ENCODE peak calls at places on chromosomes 11 and 22, in ten cellular contexts. Y is body of pancreas; R is GM20000; A is H9; B is sigmoid colon; M is coronary artery; Z is thoracic aorta; G is cardiac muscle cell; V is CD4-positive, alpha-beta T cell; E is AG10803. T is an unnamed sample.

GRCh38 chr22:37710675-37711074 is 13.8 kb downstream of the TRIOBP start:
- DNase-seq in Y (no peak), R (peak), A (no peak), B (no peak), M (no peak), Z (no peak), G (no peak), V (no peak), E (no peak), T (no peak)

GRCh38 chr22:49968313-49968830 is 7.8 kb downstream of the PIM3 start:
- DNase-seq in Y (no peak), R (no peak), A (peak), B (no peak), M (peak), Z (peak), G (no peak), V (no peak), E (no peak), T (no peak)

GRCh38 chr11:2390871-2391662 is 9.5 kb upstream of the TSSC4 start:
- DNase-seq in Y (no peak), R (no peak), A (peak), B (peak), M (no peak), Z (no peak), G (peak), V (no peak), E (peak), T (no peak)

GRCh38 chr22:42287174-42287890 is 16.9 kb upstream of the TCF20 start:
- DNase-seq in Y (no peak), R (no peak), A (no peak), B (no peak), M (no peak), Z (no peak), G (no peak), V (no peak), E (no peak), T (no peak)

GRCh38 chr22:26045051-26045450 is 124.2 kb upstream of the SEZ6L start:
- DNase-seq in Y (peak), R (no peak), A (no peak), B (no peak), M (no peak), Z (no peak), G (no peak), V (no peak), E (no peak), T (no peak)

GRCh38 chr11:122046846-122047245 is 69.2 kb downstream of the BLID start:
- DNase-seq in Y (no peak), R (no peak), A (no peak), B (no peak), M (peak), Z (no peak), G (peak), V (no peak), E (peak), T (no peak)

GRCh38 chr22:45429424-45429823 is 15.9 kb downstream of the RIBC2 start:
- DNase-seq in Y (no peak), R (no peak), A (no peak), B (peak), M (peak), Z (no peak), G (no peak), V (no peak), E (no peak), T (no peak)

GRCh38 chr11:112037527-112037926 is 12.3 kb downstream of the DLAT start:
- DNase-seq in Y (no peak), R (no peak), A (no peak), B (no peak), M (no peak), Z (no peak), G (no peak), V (no peak), E (no peak), T (no peak)

GRCh38 chr11:120929664-120930154 is 94.2 kb upstream of the TBCEL start:
- DNase-seq in Y (peak), R (peak), A (peak), B (no peak), M (no peak), Z (no peak), G (peak), V (no peak), E (peak), T (peak)

GRCh38 chr11:123762422-123762821 is 8.1 kb upstream of the OR6X1 start:
- DNase-seq in Y (no peak), R (no peak), A (no peak), B (no peak), M (no peak), Z (no peak), G (no peak), V (no peak), E (no peak), T (no peak)

GRCh38 chr11:133865466-133865865 is 20.2 kb upstream of the SPATA19 start:
- DNase-seq in Y (no peak), R (no peak), A (no peak), B (no peak), M (no peak), Z (no peak), G (no peak), V (no peak), E (no peak), T (no peak)

GRCh38 chr22:24088796-24089195 is 77.7 kb downstream of the CABIN1 start:
- DNase-seq in Y (no peak), R (no peak), A (no peak), B (peak), M (peak), Z (no peak), G (no peak), V (no peak), E (peak), T (no peak)

GRCh38 chr11:114195981-114196731 is 100.0 kb upstream of the NNMT start:
- DNase-seq in Y (peak), R (peak), A (no peak), B (no peak), M (no peak), Z (no peak), G (no peak), V (no peak), E (no peak), T (no peak)

DNA sequence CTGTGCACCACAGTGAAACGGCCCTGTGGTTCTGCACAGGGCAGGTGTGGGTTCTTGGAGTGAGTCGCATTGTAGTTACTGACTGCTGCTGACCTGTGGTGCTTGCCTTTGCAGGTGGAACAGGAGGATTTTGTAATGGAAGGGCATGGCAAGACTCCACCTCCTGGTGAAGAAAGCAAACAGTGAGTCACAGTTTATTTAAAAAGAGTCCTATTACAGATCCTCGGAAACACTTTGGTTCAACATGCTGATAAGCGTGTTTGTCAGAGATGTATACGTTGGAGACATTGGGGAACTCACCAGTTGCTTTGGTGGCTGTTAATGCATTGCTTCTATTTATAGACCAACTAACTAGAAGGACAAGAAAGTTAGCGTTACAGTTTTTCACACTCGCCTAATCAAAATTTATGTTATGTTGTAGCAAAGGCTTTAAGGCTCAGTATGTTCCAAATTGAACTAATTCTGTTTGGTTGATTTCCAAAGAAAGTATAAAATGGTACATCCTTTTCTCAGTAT is 21.7 kb upstream of the TNRC6B start:
- DNase-seq in Y (peak), R (no peak), A (peak), B (no peak), M (no peak), Z (no peak), G (peak), V (no peak), E (no peak), T (peak)
- TF ChIP-seq CTCF in Y (peak), R (no peak), A (peak), B (no peak), M (no peak), Z (peak), G (peak), V (no peak), E (no peak), T (no peak)

GRCh38 chr11:131447268-131447667 is 76.9 kb downstream of the NTM start:
- DNase-seq in Y (no peak), R (no peak), A (no peak), B (no peak), M (no peak), Z (no peak), G (no peak), V (no peak), E (no peak), T (no peak)
- TF ChIP-seq CTCF in Y (no peak), R (no peak), A (peak), B (no peak), M (no peak), Z (no peak), G (no peak), V (no peak), E (no peak), T (no peak)

DNA sequence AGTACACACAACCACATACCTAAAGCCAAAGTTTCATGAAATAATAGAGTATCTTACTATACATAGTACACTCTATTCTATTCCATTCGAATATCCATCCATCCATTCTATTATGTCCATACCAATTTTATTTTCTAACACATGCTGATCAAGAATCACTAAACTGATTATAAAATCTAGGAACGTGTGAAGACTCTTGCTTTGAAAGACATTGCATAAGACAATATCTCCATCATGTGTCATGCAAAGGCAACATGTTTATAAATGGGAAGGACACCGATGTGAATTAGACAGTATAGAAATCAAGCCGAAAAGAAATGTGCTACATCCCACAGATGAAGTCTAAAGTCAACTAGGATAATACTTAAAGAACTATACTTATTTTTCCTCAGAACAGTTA is 1561.5 kb upstream of the TENM4 start:
- DNase-seq in Y (no peak), R (no peak), A (no peak), B (no peak), M (no peak), Z (no peak), G (no peak), V (no peak), E (no peak), T (no peak)
- TF ChIP-seq CTCF in Y (no peak), R (no peak), A (no peak), B (no peak), M (no peak), Z (no peak), G (no peak), V (no peak), E (no peak), T (no peak)

DNA sequence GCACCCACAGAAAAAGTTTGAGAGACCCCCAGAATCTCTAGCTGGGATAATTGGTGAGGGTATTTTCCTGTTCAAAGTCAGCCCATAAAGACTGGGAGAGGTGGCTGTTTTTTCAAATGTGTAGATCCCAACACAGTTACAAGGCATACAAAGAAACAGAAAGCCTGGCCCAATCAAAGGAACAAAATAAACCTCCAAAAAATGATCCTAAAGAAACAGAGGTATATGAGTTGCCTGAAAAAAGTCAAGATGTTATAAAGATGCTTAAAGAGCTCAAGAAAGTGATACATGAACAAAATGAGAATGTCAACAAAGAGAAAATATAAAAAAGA is 40.2 kb upstream of the MMP12 start:
- DNase-seq in Y (no peak), R (no peak), A (no peak), B (no peak), M (no peak), Z (no peak), G (no peak), V (no peak), E (no peak), T (no peak)
- TF ChIP-seq CTCF in Y (no peak), R (no peak), A (no peak), B (no peak), M (no peak), Z (peak), G (no peak), V (no peak), E (no peak), T (no peak)